ENCODE peak calls at places on chromosomes 12 and 14, in nine cellular contexts. One of them, this sample, is unnamed.

GRCh38 chr14:102277874-102278630 is 26.9 kb downstream of the MOK start:
- DNase-seq in Daoy: no peak
- DNase-seq in NCI-H1105: no peak
- DNase-seq in AML-193: no peak
- DNase-seq in NCI-H146: no peak
- DNase-seq in stimulated activated CD8-positive, alpha-beta memory T cell treated with anti-CD3 and anti-CD28 coated beads, Interleukin-4, amount 100 ng/mL, for 48 hours: no peak
- DNase-seq in Calu3: no peak
- DNase-seq in stimulated activated CD4-positive, alpha-beta T cell treated with anti-CD3 and anti-CD28 coated beads, Interleukin-15, amount 100 ng/mL, for 1 hour: no peak
- DNase-seq in stimulated activated naive CD4-positive, alpha-beta T cell: no peak
- DNase-seq in this sample: no peak

GRCh38 chr12:25708661-25709060 is 155.6 kb upstream of the LMNTD1 start:
- DNase-seq in stimulated activated CD4-positive, alpha-beta T cell treated with anti-CD3 and anti-CD28 coated beads, Interleukin-15, amount 100 ng/mL, for 1 hour: no peak
- DNase-seq in Daoy: no peak
- DNase-seq in stimulated activated CD8-positive, alpha-beta memory T cell treated with anti-CD3 and anti-CD28 coated beads, Interleukin-4, amount 100 ng/mL, for 48 hours: no peak
- DNase-seq in AML-193: no peak
- DNase-seq in Calu3: no peak
- DNase-seq in stimulated activated naive CD4-positive, alpha-beta T cell: no peak
- DNase-seq in NCI-H1105: no peak
- DNase-seq in NCI-H146: no peak
- DNase-seq in this sample: no peak

GRCh38 chr12:111458773-111459172 is 53.0 kb downstream of the SH2B3 start:
- DNase-seq in AML-193: no peak
- DNase-seq in stimulated activated naive CD4-positive, alpha-beta T cell: no peak
- DNase-seq in stimulated activated CD4-positive, alpha-beta T cell treated with anti-CD3 and anti-CD28 coated beads, Interleukin-15, amount 100 ng/mL, for 1 hour: no peak
- DNase-seq in NCI-H146: no peak
- DNase-seq in Calu3: no peak
- DNase-seq in NCI-H1105: no peak
- DNase-seq in Daoy: no peak
- DNase-seq in stimulated activated CD8-positive, alpha-beta memory T cell treated with anti-CD3 and anti-CD28 coated beads, Interleukin-4, amount 100 ng/mL, for 48 hours: no peak
- DNase-seq in this sample: no peak

GRCh38 chr14:85195872-85196477 is 334.0 kb upstream of the FLRT2 start:
- DNase-seq in Daoy: no peak
- DNase-seq in AML-193: no peak
- DNase-seq in NCI-H146: no peak
- DNase-seq in NCI-H1105: no peak
- DNase-seq in Calu3: no peak
- DNase-seq in stimulated activated CD8-positive, alpha-beta memory T cell treated with anti-CD3 and anti-CD28 coated beads, Interleukin-4, amount 100 ng/mL, for 48 hours: no peak
- DNase-seq in stimulated activated naive CD4-positive, alpha-beta T cell: no peak
- DNase-seq in stimulated activated CD4-positive, alpha-beta T cell treated with anti-CD3 and anti-CD28 coated beads, Interleukin-15, amount 100 ng/mL, for 1 hour: no peak
- DNase-seq in this sample: no peak

GRCh38 chr12:50882563-50882962 is 39.8 kb downstream of the TMPRSS12 start:
- DNase-seq in stimulated activated naive CD4-positive, alpha-beta T cell: no peak
- DNase-seq in NCI-H146: no peak
- DNase-seq in stimulated activated CD8-positive, alpha-beta memory T cell treated with anti-CD3 and anti-CD28 coated beads, Interleukin-4, amount 100 ng/mL, for 48 hours: no peak
- DNase-seq in Daoy: no peak
- DNase-seq in AML-193: no peak
- DNase-seq in NCI-H1105: no peak
- DNase-seq in stimulated activated CD4-positive, alpha-beta T cell treated with anti-CD3 and anti-CD28 coated beads, Interleukin-15, amount 100 ng/mL, for 1 hour: no peak
- DNase-seq in Calu3: no peak
- DNase-seq in this sample: no peak

GRCh38 chr12:66014818-66015217 is 115.7 kb downstream of the LLPH start:
- DNase-seq in stimulated activated CD4-positive, alpha-beta T cell treated with anti-CD3 and anti-CD28 coated beads, Interleukin-15, amount 100 ng/mL, for 1 hour: no peak
- DNase-seq in AML-193: no peak
- DNase-seq in stimulated activated naive CD4-positive, alpha-beta T cell: no peak
- DNase-seq in Calu3: no peak
- DNase-seq in NCI-H1105: no peak
- DNase-seq in stimulated activated CD8-positive, alpha-beta memory T cell treated with anti-CD3 and anti-CD28 coated beads, Interleukin-4, amount 100 ng/mL, for 48 hours: no peak
- DNase-seq in NCI-H146: no peak
- DNase-seq in Daoy: no peak
- DNase-seq in this sample: no peak

GRCh38 chr14:75934998-75935628 is 46.7 kb downstream of the TGFB3 start:
- DNase-seq in NCI-H146: peak
- DNase-seq in Daoy: no peak
- DNase-seq in AML-193: no peak
- DNase-seq in Calu3: no peak
- DNase-seq in stimulated activated CD8-positive, alpha-beta memory T cell treated with anti-CD3 and anti-CD28 coated beads, Interleukin-4, amount 100 ng/mL, for 48 hours: no peak
- DNase-seq in stimulated activated CD4-positive, alpha-beta T cell treated with anti-CD3 and anti-CD28 coated beads, Interleukin-15, amount 100 ng/mL, for 1 hour: no peak
- DNase-seq in NCI-H1105: no peak
- DNase-seq in stimulated activated naive CD4-positive, alpha-beta T cell: no peak
- DNase-seq in this sample: no peak

GRCh38 chr12:107591095-107591375 is 94.6 kb upstream of the PWP1 start:
- DNase-seq in NCI-H1105: no peak
- DNase-seq in NCI-H146: no peak
- DNase-seq in Daoy: no peak
- DNase-seq in stimulated activated CD4-positive, alpha-beta T cell treated with anti-CD3 and anti-CD28 coated beads, Interleukin-15, amount 100 ng/mL, for 1 hour: no peak
- DNase-seq in AML-193: no peak
- DNase-seq in Calu3: no peak
- DNase-seq in stimulated activated naive CD4-positive, alpha-beta T cell: no peak
- DNase-seq in stimulated activated CD8-positive, alpha-beta memory T cell treated with anti-CD3 and anti-CD28 coated beads, Interleukin-4, amount 100 ng/mL, for 48 hours: no peak
- DNase-seq in this sample: no peak

GRCh38 chr12:105342464-105342863 is 12.0 kb downstream of the C12orf75 start:
- DNase-seq in stimulated activated CD8-positive, alpha-beta memory T cell treated with anti-CD3 and anti-CD28 coated beads, Interleukin-4, amount 100 ng/mL, for 48 hours: no peak
- DNase-seq in stimulated activated CD4-positive, alpha-beta T cell treated with anti-CD3 and anti-CD28 coated beads, Interleukin-15, amount 100 ng/mL, for 1 hour: no peak
- DNase-seq in NCI-H1105: no peak
- DNase-seq in AML-193: no peak
- DNase-seq in Daoy: no peak
- DNase-seq in NCI-H146: peak
- DNase-seq in Calu3: no peak
- DNase-seq in stimulated activated naive CD4-positive, alpha-beta T cell: no peak
- DNase-seq in this sample: no peak

This sample was measured in T-helper 9 cell.